ENCODE peak calls at places on chromosomes 5 and 9, in ten cellular contexts. Z is AG04450; K is activated T-cell treated with anti-CD3 and anti-CD28 coated beads for 1 hour; I is T-helper 9 cell; D is CD8-positive, alpha-beta T cell; E is astrocyte; N is NCI-H526; V is GM20000; F is fibroblast of the conjunctiva; H is A549. C is an unnamed sample.
A peak's percentile ranks its signal among the peaks of the same experiment; 100 is the strongest.

GRCh38 chr5:38420691-38421395 is 135.6 kb downstream of the LIFR start:
- DNase-seq in Z (peak; percentile 29), K (peak; percentile 4), I (no peak), D (no peak), E (peak; percentile 36), N (peak; percentile 52), V (peak; percentile 25), F (peak; percentile 65), H (peak; percentile 80), C (peak; percentile 53)

GRCh38 chr5:101390317-101390908 is 487.3 kb upstream of the ST8SIA4 start:
- DNase-seq in Z (peak; percentile 0), K (no peak), I (no peak), D (no peak), E (peak; percentile 34), N (peak; percentile 3), V (peak; percentile 2), F (peak; percentile 51), H (no peak), C (peak; percentile 23)

GRCh38 chr5:10701567-10702039 is 59.4 kb downstream of the DAP start:
- DNase-seq in Z (no peak), K (no peak), I (no peak), D (peak; percentile 13), E (peak; percentile 45), N (peak; percentile 44), V (peak; percentile 39), F (no peak), H (peak; percentile 46), C (peak; percentile 55)

GRCh38 chr9:90658181-90658580 is 15.6 kb upstream of the DIRAS2 start:
- DNase-seq in Z (no peak), K (no peak), I (no peak), D (no peak), E (no peak), N (no peak), V (no peak), F (no peak), H (no peak), C (no peak)

GRCh38 chr9:100933656-100934055 is 94.9 kb upstream of the PLPPR1 start:
- DNase-seq in Z (no peak), K (no peak), I (no peak), D (no peak), E (peak; percentile 64), N (no peak), V (no peak), F (no peak), H (no peak), C (no peak)

GRCh38 chr9:73176450-73176875 is 24.8 kb downstream of the ANXA1 start:
- DNase-seq in Z (no peak), K (no peak), I (no peak), D (no peak), E (peak; percentile 43), N (no peak), V (no peak), F (no peak), H (peak; percentile 58), C (no peak)

GRCh38 chr9:133246507-133247390 is 28.3 kb downstream of the ABO start:
- DNase-seq in Z (no peak), K (no peak), I (no peak), D (no peak), E (no peak), N (no peak), V (no peak), F (no peak), H (no peak), C (no peak)

GRCh38 chr9:110936719-110937452 is 101.4 kb downstream of the LPAR1 start:
- DNase-seq in Z (no peak), K (no peak), I (no peak), D (no peak), E (peak; percentile 69), N (no peak), V (no peak), F (peak; percentile 70), H (no peak), C (no peak)

GRCh38 chr5:93677344-93678021 is 63.9 kb downstream of the POU5F2 start:
- DNase-seq in Z (peak; percentile 85), K (no peak), I (no peak), D (no peak), E (peak; percentile 94), N (peak; percentile 68), V (no peak), F (peak; percentile 80), H (no peak), C (no peak)

GRCh38 chr5:78547171-78547570 is 101.4 kb downstream of the LHFPL2 start:
- DNase-seq in Z (no peak), K (no peak), I (no peak), D (no peak), E (peak; percentile 72), N (no peak), V (no peak), F (no peak), H (no peak), C (no peak)

GRCh38 chr5:163867738-163868137 is 362.3 kb downstream of the MAT2B start:
- DNase-seq in Z (no peak), K (no peak), I (no peak), D (no peak), E (peak; percentile 65), N (no peak), V (no peak), F (no peak), H (no peak), C (no peak)

GRCh38 chr5:143161893-143162520 is 241.5 kb downstream of the NR3C1 start:
- DNase-seq in Z (no peak), K (no peak), I (no peak), D (no peak), E (peak; percentile 17), N (no peak), V (no peak), F (peak; percentile 85), H (no peak), C (peak; percentile 26)

GRCh38 chr5:133458435-133458834 is 153.9 kb downstream of the FSTL4 start:
- DNase-seq in Z (no peak), K (no peak), I (no peak), D (no peak), E (no peak), N (no peak), V (no peak), F (no peak), H (no peak), C (no peak)

GRCh38 chr5:143182901-143183820 is 220.3 kb downstream of the NR3C1 start:
- DNase-seq in Z (no peak), K (no peak), I (peak; percentile 16), D (no peak), E (peak; percentile 73), N (no peak), V (peak; percentile 50), F (no peak), H (no peak), C (no peak)

GRCh38 chr5:122501087-122501435 is 189.0 kb downstream of the SNCAIP start:
- DNase-seq in Z (no peak), K (no peak), I (no peak), D (no peak), E (no peak), N (no peak), V (no peak), F (no peak), H (no peak), C (no peak)

GRCh38 chr5:36646507-36647023 is 40.2 kb downstream of the SLC1A3 start:
- DNase-seq in Z (no peak), K (no peak), I (no peak), D (no peak), E (peak; percentile 86), N (no peak), V (no peak), F (no peak), H (no peak), C (no peak)

GRCh38 chr5:163760498-163760897 is 255.1 kb downstream of the MAT2B start:
- DNase-seq in Z (peak; percentile 77), K (no peak), I (no peak), D (no peak), E (peak; percentile 99), N (no peak), V (no peak), F (peak; percentile 67), H (no peak), C (no peak)

GRCh38 chr9:115234094-115234493 is 116.1 kb upstream of the TNC start:
- DNase-seq in Z (peak; percentile 52), K (no peak), I (no peak), D (no peak), E (peak; percentile 95), N (no peak), V (no peak), F (peak; percentile 72), H (peak; percentile 22), C (no peak)

GRCh38 chr9:86846679-86847078 is 100.6 kb downstream of the GAS1 start:
- DNase-seq in Z (peak; percentile 15), K (no peak), I (no peak), D (no peak), E (no peak), N (no peak), V (no peak), F (no peak), H (no peak), C (no peak)

GRCh38 chr9:89439571-89439970 is 58.3 kb downstream of the SEMA4D start:
- DNase-seq in Z (no peak), K (no peak), I (no peak), D (no peak), E (no peak), N (no peak), V (peak; percentile 70), F (no peak), H (no peak), C (no peak)

GRCh38 chr9:96087669-96088299 is 212.3 kb downstream of the ERCC6L2 start:
- DNase-seq in Z (no peak), K (no peak), I (no peak), D (no peak), E (no peak), N (peak; percentile 9), V (no peak), F (no peak), H (peak; percentile 40), C (no peak)

GRCh38 chr5:56567278-56567677 is 248.1 kb upstream of the MAP3K1 start:
- DNase-seq in Z (no peak), K (no peak), I (no peak), D (no peak), E (no peak), N (no peak), V (no peak), F (no peak), H (no peak), C (no peak)

GRCh38 chr9:21968331-21969010 is 25.7 kb downstream of the CDKN2A start:
- DNase-seq in Z (no peak), K (no peak), I (no peak), D (no peak), E (no peak), N (no peak), V (no peak), F (no peak), H (no peak), C (no peak)

GRCh38 chr9:136717399-136717798 is 5.0 kb downstream of the DIPK1B start:
- DNase-seq in Z (no peak), K (no peak), I (no peak), D (no peak), E (no peak), N (no peak), V (no peak), F (no peak), H (no peak), C (no peak)

GRCh38 chr5:77924081-77924480 is 147.9 kb upstream of the TBCA start:
- DNase-seq in Z (no peak), K (no peak), I (no peak), D (no peak), E (no peak), N (no peak), V (no peak), F (no peak), H (no peak), C (no peak)

GRCh38 chr9:119366909-119367690 is 2.1 kb downstream of the BRINP1 start:
- DNase-seq in Z (no peak), K (no peak), I (no peak), D (no peak), E (no peak), N (no peak), V (no peak), F (no peak), H (no peak), C (no peak)

GRCh38 chr9:76658510-76659231 is 105.6 kb upstream of the PCA3 start:
- DNase-seq in Z (peak; percentile 43), K (no peak), I (no peak), D (no peak), E (peak; percentile 48), N (peak; percentile 48), V (peak; percentile 66), F (peak; percentile 72), H (peak; percentile 35), C (no peak)